ENCODE peak calls at places on chromosomes 2 and 18, in six cellular contexts. One of them, this sample, is unnamed.

GRCh38 chr18:49811151-49811938 is 2.0 kb downstream of the ACAA2 start:
- DNase-seq in left lung: no peak
- DNase-seq in IMR-90: no peak
- DNase-seq in lower lobe of right lung: no peak
- DNase-seq in heart right ventricle: no peak
- DNase-seq in CD8-positive, alpha-beta T cell: no peak
- DNase-seq in this sample: no peak

GRCh38 chr18:24659837-24660720 is 199.6 kb downstream of the HRH4 start:
- DNase-seq in left lung: peak; percentile 34
- DNase-seq in IMR-90: peak; percentile 18
- DNase-seq in lower lobe of right lung: peak; percentile 46
- DNase-seq in heart right ventricle: peak; percentile 50
- DNase-seq in CD8-positive, alpha-beta T cell: peak; percentile 7
- DNase-seq in this sample: no peak

GRCh38 chr2:109547280-109547679 is 66.5 kb downstream of the SEPTIN10 start:
- DNase-seq in left lung: no peak
- DNase-seq in IMR-90: no peak
- DNase-seq in lower lobe of right lung: no peak
- DNase-seq in heart right ventricle: no peak
- DNase-seq in CD8-positive, alpha-beta T cell: no peak
- DNase-seq in this sample: no peak

GRCh38 chr18:7577706-7578105 is 10.6 kb downstream of the PTPRM start:
- DNase-seq in left lung: no peak
- DNase-seq in IMR-90: peak; percentile 68
- DNase-seq in lower lobe of right lung: no peak
- DNase-seq in heart right ventricle: no peak
- DNase-seq in CD8-positive, alpha-beta T cell: no peak
- DNase-seq in this sample: peak; percentile 91

GRCh38 chr2:33074197-33074596 is 127.4 kb downstream of the LTBP1 start:
- DNase-seq in left lung: no peak
- DNase-seq in IMR-90: no peak
- DNase-seq in lower lobe of right lung: no peak
- DNase-seq in heart right ventricle: no peak
- DNase-seq in CD8-positive, alpha-beta T cell: no peak
- DNase-seq in this sample: no peak

GRCh38 chr2:149068225-149068995 is 29.9 kb downstream of the LYPD6B start:
- DNase-seq in left lung: no peak
- DNase-seq in IMR-90: no peak
- DNase-seq in lower lobe of right lung: no peak
- DNase-seq in heart right ventricle: no peak
- DNase-seq in CD8-positive, alpha-beta T cell: no peak
- DNase-seq in this sample: no peak

GRCh38 chr18:79922971-79923411 is 28.5 kb downstream of the SLC66A2 start:
- DNase-seq in left lung: no peak
- DNase-seq in IMR-90: no peak
- DNase-seq in lower lobe of right lung: peak; percentile 37
- DNase-seq in heart right ventricle: no peak
- DNase-seq in CD8-positive, alpha-beta T cell: no peak
- DNase-seq in this sample: peak; percentile 34

GRCh38 chr2:204931562-204931961 is 386.3 kb downstream of the PARD3B start:
- DNase-seq in left lung: no peak
- DNase-seq in IMR-90: peak; percentile 7
- DNase-seq in lower lobe of right lung: no peak
- DNase-seq in heart right ventricle: no peak
- DNase-seq in CD8-positive, alpha-beta T cell: no peak
- DNase-seq in this sample: no peak

GRCh38 chr2:231688616-231689508 is 19.5 kb upstream of the PTMA start:
- DNase-seq in left lung: no peak
- DNase-seq in IMR-90: no peak
- DNase-seq in lower lobe of right lung: no peak
- DNase-seq in heart right ventricle: no peak
- DNase-seq in CD8-positive, alpha-beta T cell: no peak
- DNase-seq in this sample: no peak

GRCh38 chr18:47968006-47968676 is 37.7 kb upstream of the SMAD2 start:
- DNase-seq in left lung: no peak
- DNase-seq in IMR-90: no peak
- DNase-seq in lower lobe of right lung: no peak
- DNase-seq in heart right ventricle: no peak
- DNase-seq in CD8-positive, alpha-beta T cell: no peak
- DNase-seq in this sample: peak; percentile 90

GRCh38 chr18:64416990-64417389 is 268.1 kb upstream of the LINC00305 start:
- DNase-seq in left lung: no peak
- DNase-seq in IMR-90: no peak
- DNase-seq in lower lobe of right lung: no peak
- DNase-seq in heart right ventricle: no peak
- DNase-seq in CD8-positive, alpha-beta T cell: no peak
- DNase-seq in this sample: no peak

GRCh38 chr2:190571666-190572065 is 37.1 kb upstream of the NEMP2 start:
- DNase-seq in left lung: no peak
- DNase-seq in IMR-90: no peak
- DNase-seq in lower lobe of right lung: no peak
- DNase-seq in heart right ventricle: no peak
- DNase-seq in CD8-positive, alpha-beta T cell: no peak
- DNase-seq in this sample: no peak

GRCh38 chr2:216474925-216475670 is 23.5 kb upstream of the RPL37A start:
- DNase-seq in left lung: no peak
- DNase-seq in IMR-90: no peak
- DNase-seq in lower lobe of right lung: no peak
- DNase-seq in heart right ventricle: no peak
- DNase-seq in CD8-positive, alpha-beta T cell: no peak
- DNase-seq in this sample: no peak

GRCh38 chr18:27763341-27763740 is 413.6 kb downstream of the CDH2 start:
- DNase-seq in left lung: no peak
- DNase-seq in IMR-90: no peak
- DNase-seq in lower lobe of right lung: no peak
- DNase-seq in heart right ventricle: no peak
- DNase-seq in CD8-positive, alpha-beta T cell: no peak
- DNase-seq in this sample: no peak

GRCh38 chr18:22453337-22453736 is 35.6 kb upstream of the CTAGE1 start:
- DNase-seq in left lung: no peak
- DNase-seq in IMR-90: no peak
- DNase-seq in lower lobe of right lung: no peak
- DNase-seq in heart right ventricle: no peak
- DNase-seq in CD8-positive, alpha-beta T cell: no peak
- DNase-seq in this sample: no peak

GRCh38 chr2:223723954-223724411 is 113.4 kb downstream of the AP1S3 start:
- DNase-seq in left lung: no peak
- DNase-seq in IMR-90: no peak
- DNase-seq in lower lobe of right lung: no peak
- DNase-seq in heart right ventricle: no peak
- DNase-seq in CD8-positive, alpha-beta T cell: no peak
- DNase-seq in this sample: no peak

GRCh38 chr18:68499141-68499540 is 215.8 kb downstream of the TMX3 start:
- DNase-seq in left lung: no peak
- DNase-seq in IMR-90: no peak
- DNase-seq in lower lobe of right lung: no peak
- DNase-seq in heart right ventricle: no peak
- DNase-seq in CD8-positive, alpha-beta T cell: no peak
- DNase-seq in this sample: no peak

GRCh38 chr18:66495844-66496243 is 108.0 kb downstream of the CDH19 start:
- DNase-seq in left lung: peak; percentile 23
- DNase-seq in IMR-90: no peak
- DNase-seq in lower lobe of right lung: peak; percentile 57
- DNase-seq in heart right ventricle: peak; percentile 41
- DNase-seq in CD8-positive, alpha-beta T cell: no peak
- DNase-seq in this sample: no peak

GRCh38 chr2:227297052-227297451 is 28.0 kb upstream of the MFF start:
- DNase-seq in left lung: no peak
- DNase-seq in IMR-90: no peak
- DNase-seq in lower lobe of right lung: no peak
- DNase-seq in heart right ventricle: no peak
- DNase-seq in CD8-positive, alpha-beta T cell: no peak
- DNase-seq in this sample: no peak

DNA sequence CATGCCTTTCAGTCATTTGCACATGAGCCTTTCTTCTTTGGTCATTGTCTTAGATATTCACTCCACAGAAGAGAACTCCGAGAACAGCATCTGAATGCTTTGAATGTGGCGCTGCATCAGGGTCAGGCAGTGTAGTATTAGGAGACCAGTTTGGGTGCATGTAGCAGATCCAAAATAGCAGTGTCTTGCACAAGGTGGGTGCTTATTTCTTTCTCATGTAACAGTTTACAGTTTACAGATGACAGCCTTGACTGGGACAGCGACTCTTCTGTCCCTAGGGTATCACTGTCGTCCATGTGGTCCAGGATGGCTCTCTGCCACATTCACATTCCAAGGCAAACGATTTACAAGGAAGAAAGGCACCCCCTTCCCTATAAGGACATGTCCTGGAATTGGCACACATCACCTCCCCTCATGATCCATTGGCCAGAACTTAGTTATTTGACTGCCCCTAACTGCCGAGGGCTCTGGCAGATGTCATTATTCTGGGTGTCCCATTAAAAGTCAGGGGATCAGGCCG is 101.0 kb downstream of the STPG4 start:
- DNase-seq in left lung: no peak
- DNase-seq in IMR-90: no peak
- DNase-seq in lower lobe of right lung: no peak
- DNase-seq in heart right ventricle: no peak
- DNase-seq in CD8-positive, alpha-beta T cell: no peak
- DNase-seq in this sample: no peak
- H3K27ac ChIP-seq in left lung: no peak overlapping the region
- H3K27ac ChIP-seq in IMR-90: no peak overlapping the region
- H3K27ac ChIP-seq in lower lobe of right lung: no peak overlapping the region
- H3K27ac ChIP-seq in heart right ventricle: no peak overlapping the region
- H3K27ac ChIP-seq in CD8-positive, alpha-beta T cell: no peak overlapping the region
- H3K27ac ChIP-seq in this sample: no peak overlapping the region

DNA sequence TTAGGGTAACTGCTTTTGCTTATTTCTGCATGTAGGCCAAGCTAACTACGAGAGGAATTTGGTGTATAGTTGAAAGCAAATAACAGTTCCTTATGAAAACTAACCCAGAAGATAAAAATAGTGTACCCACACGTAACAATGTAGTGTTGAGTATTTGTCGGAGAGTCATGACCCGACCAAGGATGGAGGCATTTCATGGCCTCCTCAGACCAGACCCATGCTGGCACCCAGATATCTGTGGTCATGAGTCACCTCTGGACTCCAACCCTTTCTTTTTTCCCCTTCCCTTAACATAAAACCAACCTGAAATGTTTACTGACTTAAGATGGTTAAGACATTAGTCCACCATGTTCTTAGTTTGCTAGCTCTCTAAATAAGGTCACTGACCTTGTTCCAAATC is 318.7 kb downstream of the NOL4 start:
- DNase-seq in left lung: no peak
- DNase-seq in IMR-90: no peak
- DNase-seq in lower lobe of right lung: no peak
- DNase-seq in heart right ventricle: no peak
- DNase-seq in CD8-positive, alpha-beta T cell: no peak
- DNase-seq in this sample: no peak
- H3K9me3 ChIP-seq in left lung: no peaks in the 10 kb centered on the region
- H3K9me3 ChIP-seq in IMR-90: no peaks in the 10 kb centered on the region
- H3K9me3 ChIP-seq in lower lobe of right lung: no peaks in the 10 kb centered on the region
- H3K9me3 ChIP-seq in heart right ventricle: no peaks in the 10 kb centered on the region
- H3K9me3 ChIP-seq in CD8-positive, alpha-beta T cell: peaks cover 10% of the 10 kb centered on the region
- H3K9me3 ChIP-seq in this sample: no peaks in the 10 kb centered on the region

GRCh38 chr2:152717242-152718046 is at the start of gene PRPF40A:
- DNase-seq in left lung: peak; percentile 98
- DNase-seq in IMR-90: peak; percentile 98
- DNase-seq in lower lobe of right lung: peak; percentile 99
- DNase-seq in heart right ventricle: peak; percentile 99
- DNase-seq in CD8-positive, alpha-beta T cell: peak; percentile 97
- DNase-seq in this sample: peak; percentile 98

GRCh38 chr2:152715112-152715511 is 2.1 kb downstream of the PRPF40A start:
- DNase-seq in left lung: no peak
- DNase-seq in IMR-90: no peak
- DNase-seq in lower lobe of right lung: no peak
- DNase-seq in heart right ventricle: no peak
- DNase-seq in CD8-positive, alpha-beta T cell: no peak
- DNase-seq in this sample: no peak

GRCh38 chr2:152716805-152717241 is 438 bp downstream of the PRPF40A start:
- DNase-seq in left lung: peak; percentile 45
- DNase-seq in IMR-90: no peak
- DNase-seq in lower lobe of right lung: no peak
- DNase-seq in heart right ventricle: peak; percentile 14
- DNase-seq in CD8-positive, alpha-beta T cell: peak; percentile 4
- DNase-seq in this sample: no peak

GRCh38 chr2:152718047-152718908 is at the start of gene ARL6IP6:
- DNase-seq in left lung: peak; percentile 98
- DNase-seq in IMR-90: peak; percentile 84
- DNase-seq in lower lobe of right lung: peak; percentile 96
- DNase-seq in heart right ventricle: peak; percentile 94
- DNase-seq in CD8-positive, alpha-beta T cell: peak; percentile 90
- DNase-seq in this sample: peak; percentile 92

DNA sequence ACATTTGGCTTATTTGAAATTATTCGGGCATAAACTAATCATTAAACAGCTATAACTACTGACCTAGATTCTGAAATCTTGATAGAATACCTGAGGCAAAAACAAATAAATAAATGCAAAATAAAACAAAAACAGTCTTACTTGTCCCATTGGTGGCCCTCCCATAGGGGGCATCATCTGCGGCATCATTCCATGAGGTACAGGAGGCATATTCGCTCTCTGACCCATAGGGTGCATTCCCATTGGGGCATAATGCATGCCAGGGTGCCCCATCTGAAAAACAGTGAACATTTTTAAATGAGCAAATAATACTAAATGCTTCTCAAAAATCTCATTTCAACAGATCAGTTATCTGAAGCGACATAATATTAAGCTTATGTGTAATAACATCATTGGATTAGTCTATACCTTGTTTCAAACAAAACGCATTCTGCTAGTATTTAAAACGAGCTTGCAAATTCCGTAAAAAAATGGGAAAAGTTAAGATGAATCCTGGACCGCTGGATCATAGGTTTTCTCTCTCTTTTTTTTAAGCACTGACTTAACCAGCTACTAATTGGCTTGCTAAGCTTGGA is 1.3 kb downstream of the PRPF40A start:
- DNase-seq in left lung: no peak
- DNase-seq in IMR-90: peak; percentile 5
- DNase-seq in lower lobe of right lung: no peak
- DNase-seq in heart right ventricle: no peak
- DNase-seq in CD8-positive, alpha-beta T cell: no peak
- DNase-seq in this sample: peak; percentile 51
- H3K4me3 ChIP-seq in left lung: peak overlapping the region; percentile 95
- H3K4me3 ChIP-seq in IMR-90: peak overlapping the region; percentile 92
- H3K4me3 ChIP-seq in lower lobe of right lung: peak overlapping the region; percentile 90
- H3K4me3 ChIP-seq in heart right ventricle: peak overlapping the region; percentile 92
- H3K4me3 ChIP-seq in CD8-positive, alpha-beta T cell: peak overlapping the region; percentile 95
- H3K4me3 ChIP-seq in this sample: peak overlapping the region; percentile 85

DNA sequence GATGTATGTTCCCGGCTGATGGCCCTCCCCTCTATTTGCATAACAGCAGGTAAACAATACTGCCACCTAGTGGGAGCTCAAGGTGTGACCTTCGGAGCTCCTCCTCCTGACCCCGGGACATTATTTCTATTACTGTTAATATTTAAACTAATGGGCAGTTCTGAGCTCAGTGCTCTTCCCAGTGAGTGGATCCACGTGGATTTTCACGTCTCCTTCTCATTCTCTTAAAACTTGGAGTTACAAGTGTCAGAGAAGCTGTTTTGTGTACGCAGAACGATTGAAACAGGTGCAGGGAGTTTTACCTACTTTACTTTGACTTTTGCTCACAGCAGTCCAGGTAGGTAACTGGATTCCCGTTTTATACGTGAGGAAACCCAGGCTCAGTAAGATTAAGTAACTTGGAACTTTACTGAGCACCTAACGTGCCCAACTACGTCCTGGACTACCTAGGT is 127.3 kb downstream of the PRKCE start:
- DNase-seq in left lung: no peak
- DNase-seq in IMR-90: peak; percentile 63
- DNase-seq in lower lobe of right lung: no peak
- DNase-seq in heart right ventricle: peak; percentile 70
- DNase-seq in CD8-positive, alpha-beta T cell: peak; percentile 61
- DNase-seq in this sample: peak; percentile 72
- H3K27ac ChIP-seq in left lung: no peak overlapping the region
- H3K27ac ChIP-seq in IMR-90: no peak overlapping the region
- H3K27ac ChIP-seq in lower lobe of right lung: no peak overlapping the region
- H3K27ac ChIP-seq in heart right ventricle: no peak overlapping the region
- H3K27ac ChIP-seq in CD8-positive, alpha-beta T cell: no peak overlapping the region
- H3K27ac ChIP-seq in this sample: no peak overlapping the region

GRCh38 chr18:35324926-35325655 is 19.1 kb downstream of the ZNF24 start:
- DNase-seq in left lung: no peak
- DNase-seq in IMR-90: peak; percentile 69
- DNase-seq in lower lobe of right lung: no peak
- DNase-seq in heart right ventricle: no peak
- DNase-seq in CD8-positive, alpha-beta T cell: no peak
- DNase-seq in this sample: no peak
- H3K9me3 ChIP-seq in left lung: no peaks in the 10 kb centered on the region
- H3K9me3 ChIP-seq in IMR-90: peaks cover 4% of the 10 kb centered on the region
- H3K9me3 ChIP-seq in lower lobe of right lung: no peaks in the 10 kb centered on the region
- H3K9me3 ChIP-seq in heart right ventricle: no peaks in the 10 kb centered on the region
- H3K9me3 ChIP-seq in CD8-positive, alpha-beta T cell: no peaks in the 10 kb centered on the region
- H3K9me3 ChIP-seq in this sample: no peaks in the 10 kb centered on the region

This sample was measured in SJSA1.